ENCODE peak calls at places on chromosomes 5 and 9, in eight cellular contexts. One of them, this sample, is unnamed.

GRCh38 chr5:84859056-84859455 is 474.4 kb upstream of the EDIL3 start:
- DNase-seq in pancreas: no peak
- DNase-seq in left ventricle myocardium inferior: no peak
- DNase-seq in tibial artery: no peak
- DNase-seq in H9: no peak
- DNase-seq in tibial nerve: no peak
- DNase-seq in CD4-positive, CD25-positive, alpha-beta regulatory T cell: no peak
- DNase-seq in heart right ventricle: no peak
- DNase-seq in this sample: no peak

GRCh38 chr9:96423322-96423984 is 5.3 kb upstream of the ZNF367 start:
- DNase-seq in pancreas: no peak
- DNase-seq in left ventricle myocardium inferior: no peak
- DNase-seq in tibial artery: no peak
- DNase-seq in H9: peak
- DNase-seq in tibial nerve: no peak
- DNase-seq in CD4-positive, CD25-positive, alpha-beta regulatory T cell: no peak
- DNase-seq in heart right ventricle: no peak
- DNase-seq in this sample: no peak

GRCh38 chr9:110180713-110181434 is 27.1 kb downstream of the C9orf152 start:
- DNase-seq in pancreas: no peak
- DNase-seq in left ventricle myocardium inferior: no peak
- DNase-seq in tibial artery: peak
- DNase-seq in H9: no peak
- DNase-seq in tibial nerve: no peak
- DNase-seq in CD4-positive, CD25-positive, alpha-beta regulatory T cell: peak
- DNase-seq in heart right ventricle: no peak
- DNase-seq in this sample: peak

GRCh38 chr9:94948567-94949235 is 222.2 kb downstream of the AOPEP start:
- DNase-seq in pancreas: no peak
- DNase-seq in left ventricle myocardium inferior: no peak
- DNase-seq in tibial artery: no peak
- DNase-seq in H9: no peak
- DNase-seq in tibial nerve: no peak
- DNase-seq in CD4-positive, CD25-positive, alpha-beta regulatory T cell: no peak
- DNase-seq in heart right ventricle: no peak
- DNase-seq in this sample: no peak

GRCh38 chr9:101738566-101739183 is at the start of gene GRIN3A:
- DNase-seq in pancreas: peak
- DNase-seq in left ventricle myocardium inferior: peak
- DNase-seq in tibial artery: no peak
- DNase-seq in H9: peak
- DNase-seq in tibial nerve: no peak
- DNase-seq in CD4-positive, CD25-positive, alpha-beta regulatory T cell: no peak
- DNase-seq in heart right ventricle: peak
- DNase-seq in this sample: no peak

GRCh38 chr5:39214912-39215709 is 4.3 kb downstream of the FYB1 start:
- DNase-seq in pancreas: no peak
- DNase-seq in left ventricle myocardium inferior: no peak
- DNase-seq in tibial artery: no peak
- DNase-seq in H9: no peak
- DNase-seq in tibial nerve: no peak
- DNase-seq in CD4-positive, CD25-positive, alpha-beta regulatory T cell: no peak
- DNase-seq in heart right ventricle: no peak
- DNase-seq in this sample: no peak

GRCh38 chr5:36070687-36071571 is 4.2 kb upstream of the UGT3A2 start:
- DNase-seq in pancreas: peak
- DNase-seq in left ventricle myocardium inferior: no peak
- DNase-seq in tibial artery: no peak
- DNase-seq in H9: no peak
- DNase-seq in tibial nerve: no peak
- DNase-seq in CD4-positive, CD25-positive, alpha-beta regulatory T cell: peak
- DNase-seq in heart right ventricle: no peak
- DNase-seq in this sample: peak

GRCh38 chr9:127761491-127761904 is 17.0 kb downstream of the SH2D3C start:
- DNase-seq in pancreas: no peak
- DNase-seq in left ventricle myocardium inferior: no peak
- DNase-seq in tibial artery: no peak
- DNase-seq in H9: no peak
- DNase-seq in tibial nerve: no peak
- DNase-seq in CD4-positive, CD25-positive, alpha-beta regulatory T cell: no peak
- DNase-seq in heart right ventricle: no peak
- DNase-seq in this sample: no peak

GRCh38 chr5:115460476-115460875 is 84.1 kb downstream of the FEM1C start:
- DNase-seq in pancreas: peak
- DNase-seq in left ventricle myocardium inferior: peak
- DNase-seq in tibial artery: no peak
- DNase-seq in H9: no peak
- DNase-seq in tibial nerve: no peak
- DNase-seq in CD4-positive, CD25-positive, alpha-beta regulatory T cell: peak
- DNase-seq in heart right ventricle: peak
- DNase-seq in this sample: peak

GRCh38 chr5:149610583-149611250 is 29.4 kb downstream of the ARHGEF37 start:
- DNase-seq in pancreas: no peak
- DNase-seq in left ventricle myocardium inferior: no peak
- DNase-seq in tibial artery: no peak
- DNase-seq in H9: no peak
- DNase-seq in tibial nerve: no peak
- DNase-seq in CD4-positive, CD25-positive, alpha-beta regulatory T cell: no peak
- DNase-seq in heart right ventricle: no peak
- DNase-seq in this sample: no peak

GRCh38 chr5:142945321-142945720 is 175.1 kb downstream of the ARHGAP26 start:
- DNase-seq in pancreas: no peak
- DNase-seq in left ventricle myocardium inferior: no peak
- DNase-seq in tibial artery: no peak
- DNase-seq in H9: no peak
- DNase-seq in tibial nerve: no peak
- DNase-seq in CD4-positive, CD25-positive, alpha-beta regulatory T cell: no peak
- DNase-seq in heart right ventricle: no peak
- DNase-seq in this sample: no peak

DNA sequence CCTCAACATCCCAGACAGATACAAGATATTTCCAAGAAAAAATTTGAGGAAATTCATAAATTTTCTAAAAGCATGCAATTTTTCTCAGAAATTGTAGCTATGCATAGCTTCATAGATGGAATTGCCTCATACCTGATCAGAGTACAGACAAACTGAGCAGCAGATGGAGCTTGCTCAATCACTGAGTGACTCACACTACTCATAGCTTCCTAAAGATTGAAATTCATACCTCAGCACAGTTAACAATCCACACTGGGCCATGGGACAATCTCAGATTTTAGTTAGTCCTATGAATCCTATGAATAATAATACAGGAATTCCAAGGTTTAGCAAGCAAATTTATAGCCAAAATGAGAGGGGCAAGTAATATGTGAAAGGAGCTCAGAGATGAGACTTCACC is 439.6 kb downstream of the DTWD2 start:
- DNase-seq in pancreas: no peak
- DNase-seq in left ventricle myocardium inferior: no peak
- DNase-seq in tibial artery: no peak
- DNase-seq in H9: no peak
- DNase-seq in tibial nerve: no peak
- DNase-seq in CD4-positive, CD25-positive, alpha-beta regulatory T cell: no peak
- DNase-seq in heart right ventricle: no peak
- DNase-seq in this sample: no peak
- H3K27ac ChIP-seq in pancreas: no peak
- H3K27ac ChIP-seq in left ventricle myocardium inferior: no peak
- H3K27ac ChIP-seq in tibial artery: no peak
- H3K27ac ChIP-seq in H9: no peak
- H3K27ac ChIP-seq in tibial nerve: no peak
- H3K27ac ChIP-seq in CD4-positive, CD25-positive, alpha-beta regulatory T cell: no peak
- H3K27ac ChIP-seq in heart right ventricle: no peak
- H3K27ac ChIP-seq in this sample: no peak

DNA sequence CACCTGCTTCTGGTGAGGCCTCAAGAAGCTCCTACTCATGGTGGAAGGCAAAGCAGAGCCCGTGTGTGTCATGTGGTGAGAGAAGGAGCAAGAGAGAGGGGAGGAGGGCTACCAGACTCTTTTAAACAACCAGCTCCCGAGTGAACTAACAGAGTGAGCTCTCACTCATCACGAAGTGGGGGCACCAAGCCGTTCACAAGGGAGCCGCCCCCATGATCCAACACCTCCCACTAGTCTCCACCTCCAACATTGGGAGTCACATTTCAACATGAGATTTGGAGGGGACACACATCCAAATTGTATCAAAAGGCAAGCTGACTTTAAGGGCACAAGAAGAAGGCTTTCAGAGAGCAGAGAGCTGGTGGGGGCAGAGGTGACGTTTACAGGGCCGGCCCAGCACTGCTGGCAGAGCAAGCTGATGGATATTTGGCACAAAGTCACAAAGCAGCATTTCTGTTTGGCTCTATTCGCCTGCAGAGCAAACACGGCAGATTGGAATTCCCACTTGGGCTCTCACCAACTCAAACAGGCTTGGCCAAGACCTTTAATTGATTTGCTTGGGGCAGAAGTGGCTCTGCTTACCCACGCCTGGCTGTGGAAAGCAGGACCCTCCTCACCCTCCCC is 20.0 kb downstream of the PITX1 start:
- DNase-seq in pancreas: peak
- DNase-seq in left ventricle myocardium inferior: no peak
- DNase-seq in tibial artery: no peak
- DNase-seq in H9: peak
- DNase-seq in tibial nerve: no peak
- DNase-seq in CD4-positive, CD25-positive, alpha-beta regulatory T cell: no peak
- DNase-seq in heart right ventricle: no peak
- DNase-seq in this sample: peak
- H3K27ac ChIP-seq in pancreas: no peak
- H3K27ac ChIP-seq in left ventricle myocardium inferior: no peak
- H3K27ac ChIP-seq in tibial artery: peak
- H3K27ac ChIP-seq in H9: no peak
- H3K27ac ChIP-seq in tibial nerve: no peak
- H3K27ac ChIP-seq in CD4-positive, CD25-positive, alpha-beta regulatory T cell: no peak
- H3K27ac ChIP-seq in heart right ventricle: peak
- H3K27ac ChIP-seq in this sample: no peak

DNA sequence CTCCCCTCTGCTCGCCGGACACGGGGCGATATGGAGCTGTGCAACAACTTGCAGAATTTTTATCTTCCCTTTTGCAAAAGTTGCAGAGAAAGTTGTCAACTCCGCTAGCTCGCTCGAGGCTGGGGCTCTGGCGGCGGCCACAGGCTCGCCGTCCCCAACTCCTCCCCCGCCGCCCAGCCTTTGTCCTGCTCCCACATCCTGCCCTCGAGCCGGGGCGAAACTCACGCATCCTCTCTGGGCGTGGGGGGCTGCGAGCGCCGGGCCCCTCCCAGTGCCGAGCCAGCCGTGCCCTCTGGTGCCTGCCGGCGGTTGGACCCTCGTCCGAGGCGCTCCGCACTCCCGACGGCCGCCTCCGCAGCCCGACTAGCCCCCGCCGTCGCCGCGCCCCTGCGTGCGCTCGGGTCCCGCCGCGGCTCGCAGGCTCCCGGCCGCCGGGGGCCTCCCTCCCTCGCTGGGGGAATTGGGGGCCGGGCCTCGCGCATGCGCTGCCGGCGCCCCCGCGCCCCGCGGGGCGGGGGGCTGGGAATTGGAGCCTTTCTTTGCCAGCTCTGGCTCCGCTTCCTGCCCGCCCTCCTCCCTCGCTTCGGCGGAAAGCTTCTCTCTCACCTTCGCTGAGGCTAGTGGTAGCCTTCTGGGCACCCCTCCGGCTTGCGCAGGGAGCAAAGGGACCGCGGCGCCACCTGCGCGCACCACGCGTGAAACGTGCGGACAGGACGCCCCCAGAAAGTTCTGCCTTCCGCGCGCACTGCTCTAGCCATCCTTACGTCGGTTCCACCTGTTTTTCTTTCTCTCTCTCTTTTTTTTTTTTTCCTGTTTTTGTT is at the start of gene CCNJL:
- DNase-seq in pancreas: peak
- DNase-seq in left ventricle myocardium inferior: peak
- DNase-seq in tibial artery: no peak
- DNase-seq in H9: peak
- DNase-seq in tibial nerve: no peak
- DNase-seq in CD4-positive, CD25-positive, alpha-beta regulatory T cell: peak
- DNase-seq in heart right ventricle: peak
- DNase-seq in this sample: peak
- H3K27ac ChIP-seq in pancreas: no peak
- H3K27ac ChIP-seq in left ventricle myocardium inferior: peak
- H3K27ac ChIP-seq in tibial artery: no peak
- H3K27ac ChIP-seq in H9: peak
- H3K27ac ChIP-seq in tibial nerve: peak
- H3K27ac ChIP-seq in CD4-positive, CD25-positive, alpha-beta regulatory T cell: no peak
- H3K27ac ChIP-seq in heart right ventricle: peak
- H3K27ac ChIP-seq in this sample: peak

GRCh38 chr9:22986556-22986955 is 539.9 kb downstream of the DMRTA1 start:
- DNase-seq in pancreas: no peak
- DNase-seq in left ventricle myocardium inferior: no peak
- DNase-seq in tibial artery: no peak
- DNase-seq in H9: no peak
- DNase-seq in tibial nerve: no peak
- DNase-seq in CD4-positive, CD25-positive, alpha-beta regulatory T cell: no peak
- DNase-seq in heart right ventricle: no peak
- DNase-seq in this sample: no peak
- H3K27ac ChIP-seq in pancreas: no peak
- H3K27ac ChIP-seq in left ventricle myocardium inferior: no peak
- H3K27ac ChIP-seq in tibial artery: no peak
- H3K27ac ChIP-seq in H9: no peak
- H3K27ac ChIP-seq in tibial nerve: no peak
- H3K27ac ChIP-seq in CD4-positive, CD25-positive, alpha-beta regulatory T cell: no peak
- H3K27ac ChIP-seq in heart right ventricle: no peak
- H3K27ac ChIP-seq in this sample: no peak